ENCODE peak calls at places on chromosomes 4 and X, in seven cellular contexts. One of them, this sample, is unnamed. For H3K4me1 and H3K36me3, the result is how much of the 10 kb centered on the place peaks cover.

GRCh38 chr4:6279582-6280289 is 10.1 kb downstream of the WFS1 start:
- DNase-seq in body of pancreas: no peak
- DNase-seq in psoas muscle: no peak
- DNase-seq in IMR-90: no peak
- DNase-seq in HepG2: no peak
- DNase-seq in transverse colon: no peak
- DNase-seq in endodermal cell: no peak
- DNase-seq in this sample: no peak

GRCh38 chr4:16582526-16582925 is 315.9 kb downstream of the LDB2 start:
- DNase-seq in HepG2: no peak
- DNase-seq in IMR-90: no peak
- DNase-seq in endodermal cell: peak
- DNase-seq in body of pancreas: no peak
- DNase-seq in transverse colon: no peak
- DNase-seq in psoas muscle: no peak
- DNase-seq in this sample: no peak

GRCh38 chr4:94436512-94436911 is 15.2 kb upstream of the PDLIM5 start:
- DNase-seq in HepG2: no peak
- DNase-seq in psoas muscle: no peak
- DNase-seq in body of pancreas: no peak
- DNase-seq in IMR-90: no peak
- DNase-seq in transverse colon: no peak
- DNase-seq in endodermal cell: no peak
- DNase-seq in this sample: no peak

GRCh38 chr4:86249074-86249473 is 110.8 kb downstream of the MAPK10 start:
- DNase-seq in IMR-90: no peak
- DNase-seq in endodermal cell: no peak
- DNase-seq in transverse colon: no peak
- DNase-seq in body of pancreas: no peak
- DNase-seq in HepG2: no peak
- DNase-seq in psoas muscle: no peak
- DNase-seq in this sample: no peak

GRCh38 chr4:78616046-78616498 is 64.5 kb downstream of the ANXA3 start:
- DNase-seq in IMR-90: peak
- DNase-seq in body of pancreas: no peak
- DNase-seq in transverse colon: no peak
- DNase-seq in psoas muscle: no peak
- DNase-seq in endodermal cell: no peak
- DNase-seq in HepG2: no peak
- DNase-seq in this sample: no peak

GRCh38 chrX:119583431-119584059 is 9.2 kb downstream of the UBE2A start:
- DNase-seq in psoas muscle: no peak
- DNase-seq in IMR-90: no peak
- DNase-seq in body of pancreas: no peak
- DNase-seq in transverse colon: no peak
- DNase-seq in HepG2: no peak
- DNase-seq in endodermal cell: no peak
- DNase-seq in this sample: no peak

GRCh38 chrX:18098704-18099103 is 122.0 kb downstream of the BEND2 start:
- DNase-seq in psoas muscle: no peak
- DNase-seq in body of pancreas: no peak
- DNase-seq in endodermal cell: peak
- DNase-seq in transverse colon: no peak
- DNase-seq in HepG2: no peak
- DNase-seq in IMR-90: no peak
- DNase-seq in this sample: no peak

GRCh38 chr4:164383187-164384181 is 370.4 kb upstream of the SMIM31 start:
- DNase-seq in transverse colon: no peak
- DNase-seq in IMR-90: peak
- DNase-seq in endodermal cell: peak
- DNase-seq in HepG2: no peak
- DNase-seq in body of pancreas: peak
- DNase-seq in psoas muscle: no peak
- DNase-seq in this sample: no peak

GRCh38 chr4:119729815-119730643 is 101.4 kb upstream of the PDE5A start:
- DNase-seq in transverse colon: peak
- DNase-seq in endodermal cell: no peak
- DNase-seq in psoas muscle: no peak
- DNase-seq in IMR-90: peak
- DNase-seq in body of pancreas: peak
- DNase-seq in HepG2: peak
- DNase-seq in this sample: peak

GRCh38 chrX:48695524-48695875 is 1.0 kb upstream of the SUV39H1 start:
- DNase-seq in transverse colon: no peak
- DNase-seq in psoas muscle: no peak
- DNase-seq in HepG2: no peak
- DNase-seq in IMR-90: peak
- DNase-seq in endodermal cell: no peak
- DNase-seq in body of pancreas: no peak
- DNase-seq in this sample: no peak

GRCh38 chr4:167897116-167897515 is 195.2 kb upstream of the ANXA10 start:
- DNase-seq in HepG2: peak
- DNase-seq in IMR-90: peak
- DNase-seq in endodermal cell: peak
- DNase-seq in psoas muscle: no peak
- DNase-seq in body of pancreas: peak
- DNase-seq in transverse colon: no peak
- DNase-seq in this sample: no peak

GRCh38 chr4:131721883-131722282 is 1427.2 kb upstream of the PCDH10 start:
- DNase-seq in psoas muscle: no peak
- DNase-seq in endodermal cell: no peak
- DNase-seq in transverse colon: no peak
- DNase-seq in IMR-90: no peak
- DNase-seq in body of pancreas: no peak
- DNase-seq in HepG2: no peak
- DNase-seq in this sample: no peak

DNA sequence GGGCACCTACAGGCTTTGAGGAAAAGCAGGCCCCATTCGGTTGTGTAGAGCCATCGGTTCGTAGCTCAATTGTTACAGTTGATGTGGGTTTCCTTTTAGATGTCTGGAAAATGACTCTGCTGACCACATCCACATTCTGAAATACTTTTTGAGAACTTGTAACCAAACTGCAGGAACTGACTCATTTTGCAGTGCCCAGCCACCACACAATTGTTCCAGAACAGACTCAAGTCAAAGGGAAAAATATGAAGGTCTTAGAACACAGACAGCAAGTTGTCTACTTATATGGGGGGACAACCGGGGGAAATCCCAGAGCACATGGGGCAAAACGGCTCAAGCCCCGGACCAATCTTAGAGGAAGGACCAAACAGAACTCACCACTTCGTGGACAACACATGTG is 557.6 kb upstream of the DIPK2B start:
- DNase-seq in psoas muscle: no peak
- DNase-seq in transverse colon: peak
- DNase-seq in HepG2: no peak
- DNase-seq in IMR-90: peak
- DNase-seq in endodermal cell: no peak
- DNase-seq in body of pancreas: no peak
- DNase-seq in this sample: peak
- H3K4me1 ChIP-seq in psoas muscle: under half
- H3K4me1 ChIP-seq in transverse colon: under half
- H3K4me1 ChIP-seq in HepG2: under half
- H3K4me1 ChIP-seq in IMR-90: under half
- H3K4me1 ChIP-seq in endodermal cell: under half
- H3K4me1 ChIP-seq in body of pancreas: under half
- H3K4me1 ChIP-seq in this sample: under half

DNA sequence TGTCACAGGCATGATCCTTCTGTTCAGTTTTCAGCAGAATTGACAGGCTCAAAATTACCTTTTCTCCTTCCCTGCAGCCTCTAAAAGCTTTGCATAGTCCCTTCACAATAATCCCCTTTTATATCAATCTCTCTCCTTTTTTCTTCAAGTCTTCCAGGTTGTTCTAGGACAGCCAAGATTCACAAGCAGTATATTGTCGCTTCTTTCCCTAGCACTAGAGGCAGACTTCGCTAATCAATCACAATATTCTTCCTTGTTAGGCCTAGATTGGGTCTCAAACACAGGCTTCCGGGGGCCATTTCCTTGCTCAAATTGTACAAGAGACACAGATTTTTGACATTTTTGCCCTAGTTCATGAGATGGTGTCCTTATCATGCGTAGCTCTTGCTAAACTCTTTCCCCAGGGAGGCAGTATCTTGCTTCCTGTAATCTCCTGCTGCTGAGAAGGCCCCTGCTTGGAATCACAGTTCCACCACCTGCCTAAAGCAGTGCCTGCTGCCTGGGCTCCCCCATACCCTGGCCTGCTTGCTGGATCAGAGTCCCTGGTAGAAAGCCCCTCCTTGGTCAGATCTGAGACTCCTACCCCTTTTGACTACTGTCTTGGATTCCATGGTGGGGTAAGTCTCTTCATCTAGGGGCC is 57.3 kb downstream of the DMP1 start:
- DNase-seq in transverse colon: no peak
- DNase-seq in psoas muscle: no peak
- DNase-seq in endodermal cell: peak
- DNase-seq in body of pancreas: no peak
- DNase-seq in IMR-90: no peak
- DNase-seq in HepG2: no peak
- DNase-seq in this sample: no peak
- H3K36me3 ChIP-seq in transverse colon: under half
- H3K36me3 ChIP-seq in psoas muscle: under half
- H3K36me3 ChIP-seq in endodermal cell: under half
- H3K36me3 ChIP-seq in body of pancreas: under half
- H3K36me3 ChIP-seq in IMR-90: under half
- H3K36me3 ChIP-seq in HepG2: under half
- H3K36me3 ChIP-seq in this sample: under half

DNA sequence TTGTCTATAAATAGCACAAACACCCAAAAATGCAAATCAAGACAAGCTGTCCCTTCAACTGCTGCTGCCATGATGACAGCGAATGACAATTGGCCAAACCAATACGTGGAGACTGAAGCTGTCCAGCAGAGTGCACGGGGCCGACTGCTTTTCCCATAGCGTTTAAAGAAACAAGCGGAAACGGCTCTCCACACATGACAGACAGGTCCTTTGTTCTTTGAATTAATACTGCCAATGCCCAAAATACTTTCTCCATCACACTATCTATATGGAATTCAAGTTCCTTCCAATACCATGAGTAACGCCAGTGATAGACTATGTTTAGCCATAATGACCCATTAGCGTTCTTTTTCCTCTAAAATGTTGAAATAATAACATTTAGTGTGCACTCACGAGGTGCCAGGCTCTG is 35.5 kb downstream of the AFAP1 start:
- DNase-seq in psoas muscle: no peak
- DNase-seq in IMR-90: peak
- DNase-seq in body of pancreas: no peak
- DNase-seq in transverse colon: no peak
- DNase-seq in endodermal cell: no peak
- DNase-seq in HepG2: no peak
- DNase-seq in this sample: no peak
- H3K4me1 ChIP-seq in psoas muscle: under half
- H3K4me1 ChIP-seq in IMR-90: under half
- H3K4me1 ChIP-seq in body of pancreas: under half
- H3K4me1 ChIP-seq in transverse colon: under half
- H3K4me1 ChIP-seq in endodermal cell: under half
- H3K4me1 ChIP-seq in HepG2: under half
- H3K4me1 ChIP-seq in this sample: under half

DNA sequence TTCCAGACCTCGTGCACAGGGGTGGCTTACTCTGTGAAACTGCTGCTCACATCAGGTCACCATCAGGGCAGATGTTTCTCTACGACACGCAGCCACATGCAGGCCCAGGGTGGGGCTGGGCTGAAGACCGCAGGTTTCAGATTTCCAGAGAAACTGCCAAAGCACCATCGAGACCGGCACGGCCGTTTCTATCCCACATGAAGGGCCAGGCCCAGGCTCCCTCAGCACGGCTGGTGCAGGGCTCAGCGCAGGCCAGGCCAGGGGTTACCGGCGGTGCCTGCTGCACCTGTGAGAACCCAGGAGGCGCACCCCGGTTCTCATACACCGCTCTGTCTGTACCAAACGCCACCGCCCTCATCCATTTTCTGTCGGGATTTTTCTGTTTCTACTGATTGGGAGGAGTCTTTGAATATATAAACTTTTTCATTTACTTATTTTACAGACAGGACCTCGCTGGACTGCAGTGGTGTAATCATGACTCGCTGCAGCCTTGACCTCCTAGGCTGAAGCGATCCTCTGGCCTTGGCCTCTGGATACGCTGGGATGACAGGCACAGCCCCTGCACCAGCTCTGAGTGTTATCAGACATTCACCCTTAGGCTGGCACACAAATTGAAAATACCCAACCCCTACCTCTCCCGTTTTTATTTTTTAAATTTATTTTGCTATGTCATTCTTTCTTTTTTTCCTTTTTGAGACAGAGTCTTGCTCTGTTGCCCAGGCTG is 17.1 kb downstream of the CTBP1 start:
- DNase-seq in endodermal cell: no peak
- DNase-seq in body of pancreas: no peak
- DNase-seq in transverse colon: no peak
- DNase-seq in HepG2: no peak
- DNase-seq in psoas muscle: no peak
- DNase-seq in IMR-90: no peak
- DNase-seq in this sample: no peak
- H3K36me3 ChIP-seq in endodermal cell: half or more
- H3K36me3 ChIP-seq in body of pancreas: under half
- H3K36me3 ChIP-seq in transverse colon: under half
- H3K36me3 ChIP-seq in HepG2: half or more
- H3K36me3 ChIP-seq in psoas muscle: half or more
- H3K36me3 ChIP-seq in IMR-90: half or more
- H3K36me3 ChIP-seq in this sample: under half